ENCODE peak calls at places on chromosome 21, in seven cellular contexts. H is cardiac muscle cell; L is fibroblast of mammary gland; E is CD8-positive, alpha-beta memory T cell; K is NB4; Q is foreskin fibroblast; R is cardiac fibroblast. B is an unnamed sample.

GRCh38 chr21:34220556-34221195 is 143.1 kb upstream of the KCNE2 start:
- DNase-seq in H (no peak), L (no peak), E (no peak), K (no peak), Q (no peak), R (no peak), B (no peak)

GRCh38 chr21:28639742-28640141 is 352.9 kb downstream of the LTN1 start:
- DNase-seq in H (no peak), L (peak), E (no peak), K (no peak), Q (peak), R (peak), B (peak)

GRCh38 chr21:41953831-41954653 is at the start of gene C2CD2:
- DNase-seq in H (peak), L (peak), E (no peak), K (peak), Q (peak), R (peak), B (peak)

GRCh38 chr21:16370176-16370575 is 640.4 kb downstream of the USP25 start:
- DNase-seq in H (no peak), L (no peak), E (no peak), K (no peak), Q (no peak), R (no peak), B (peak)

GRCh38 chr21:42230636-42231035 is 11.7 kb downstream of the ABCG1 start:
- DNase-seq in H (no peak), L (no peak), E (no peak), K (no peak), Q (no peak), R (no peak), B (no peak)

GRCh38 chr21:42583992-42584641 is 69.3 kb upstream of the PDE9A start:
- DNase-seq in H (no peak), L (no peak), E (no peak), K (no peak), Q (no peak), R (no peak), B (no peak)

GRCh38 chr21:25791321-25791720 is 56.5 kb downstream of the GABPA start:
- DNase-seq in H (no peak), L (no peak), E (no peak), K (no peak), Q (no peak), R (no peak), B (no peak)

GRCh38 chr21:27298465-27298864 is 331.6 kb upstream of the ADAMTS5 start:
- DNase-seq in H (no peak), L (peak), E (no peak), K (no peak), Q (peak), R (no peak), B (no peak)

DNA sequence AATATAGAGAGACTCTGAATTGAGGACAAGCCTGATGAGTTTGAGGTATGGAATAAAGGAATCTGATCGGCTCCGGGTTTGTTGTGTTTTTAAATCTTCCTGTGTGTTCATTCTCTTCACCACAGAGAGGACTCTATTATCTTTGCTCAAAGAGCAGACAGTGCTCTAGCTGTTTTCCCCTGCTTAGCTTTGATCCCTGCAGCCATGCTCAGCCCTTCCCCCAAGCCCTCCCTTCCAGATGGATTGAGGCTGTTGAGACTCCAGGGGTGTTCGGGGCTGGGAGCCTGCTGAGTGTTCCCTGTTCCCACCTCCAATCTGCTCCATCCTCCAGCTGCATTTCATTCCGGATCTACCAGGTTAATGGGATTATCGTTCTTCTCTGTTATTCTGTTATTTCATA is 74.2 kb upstream of the CXADR start:
- DNase-seq in H (peak), L (no peak), E (no peak), K (no peak), Q (no peak), R (no peak), B (no peak)
- H3K4me3 ChIP-seq in H (no peak), L (no peak), E (no peak), K (no peak), Q (no peak), R (no peak), B (no peak)

GRCh38 chr21:37667380-37667779 is 248.9 kb downstream of the KCNJ6 start:
- DNase-seq in H (no peak), L (no peak), E (no peak), K (no peak), Q (no peak), R (no peak), B (no peak)

GRCh38 chr21:37669249-37669648 is 247.0 kb downstream of the KCNJ6 start:
- DNase-seq in H (no peak), L (no peak), E (no peak), K (no peak), Q (no peak), R (no peak), B (no peak)

GRCh38 chr21:37660709-37661108 is 255.5 kb downstream of the KCNJ6 start:
- DNase-seq in H (no peak), L (no peak), E (no peak), K (no peak), Q (no peak), R (no peak), B (no peak)

GRCh38 chr21:37668462-37669239 is 247.6 kb downstream of the KCNJ6 start:
- DNase-seq in H (no peak), L (no peak), E (no peak), K (no peak), Q (no peak), R (no peak), B (no peak)

GRCh38 chr21:37665230-37666024 is 250.8 kb downstream of the KCNJ6 start:
- DNase-seq in H (no peak), L (peak), E (no peak), K (no peak), Q (peak), R (peak), B (no peak)
- H3K4me3 ChIP-seq in H (no peak), L (no peak), E (no peak), K (no peak), Q (no peak), R (no peak), B (no peak)

GRCh38 chr21:33124879-33125278 is 54.9 kb downstream of the OLIG1 start:
- DNase-seq in H (no peak), L (no peak), E (no peak), K (peak), Q (no peak), R (no peak), B (no peak)

GRCh38 chr21:33125981-33126380 is 56.0 kb downstream of the OLIG1 start:
- DNase-seq in H (no peak), L (no peak), E (no peak), K (no peak), Q (no peak), R (no peak), B (no peak)

GRCh38 chr21:33126569-33126968 is 56.6 kb downstream of the OLIG1 start:
- DNase-seq in H (no peak), L (no peak), E (no peak), K (no peak), Q (no peak), R (no peak), B (no peak)

GRCh38 chr21:33128538-33128937 is 58.6 kb downstream of the OLIG1 start:
- DNase-seq in H (no peak), L (no peak), E (no peak), K (peak), Q (no peak), R (no peak), B (no peak)

GRCh38 chr21:33127154-33127893 is 57.4 kb downstream of the OLIG1 start:
- DNase-seq in H (peak), L (peak), E (peak), K (peak), Q (peak), R (peak), B (peak)
- H3K4me3 ChIP-seq in H (no peak), L (peak), E (peak), K (no peak), Q (peak), R (no peak), B (peak)

GRCh38 chr21:20998456-20998789 is 214 bp downstream of the NCAM2 start:
- DNase-seq in H (no peak), L (no peak), E (no peak), K (no peak), Q (no peak), R (no peak), B (no peak)
- H3K4me3 ChIP-seq in H (peak), L (peak), E (peak), K (no peak), Q (peak), R (peak), B (peak)

B was measured in skeletal muscle cell.